ENCODE peak calls at places on chromosomes 7 and 10, in ten cellular contexts. U is Ammon's horn; F is endothelial cell; X is CD8-positive, alpha-beta memory T cell; P is cardiac muscle cell; E is thoracic aorta; Q is adipocyte; Z is stimulated activated naive CD8-positive, alpha-beta T cell treated with anti-CD3 and anti-CD28 coated beads, Interleukin-15, Interleukin-2, amounts not matched to agents 100 U/mL and 50 U/mL, for 24 hours; N is activated CD4-positive, alpha-beta T cell treated with anti-CD3 and anti-CD28 coated beads for 48 hours; S is HFF-Myc. A is an unnamed sample.
A peak's percentile ranks its signal among the peaks of the same experiment; 100 is the strongest.

GRCh38 chr7:74253331-74253730 is 868 bp downstream of the RFC2 start:
- DNase-seq in U (no peak), F (no peak), X (no peak), P (no peak), E (no peak), Q (no peak), Z (no peak), N (no peak), S (no peak), A (no peak)

GRCh38 chr10:66291133-66291532 is 634.7 kb upstream of the LRRTM3 start:
- DNase-seq in U (no peak), F (no peak), X (no peak), P (no peak), E (no peak), Q (no peak), Z (no peak), N (no peak), S (no peak), A (no peak)

GRCh38 chr10:96271017-96271815 is at the start of gene BLNK:
- DNase-seq in U (peak; percentile 70), F (no peak), X (no peak), P (peak; percentile 13), E (peak; percentile 62), Q (peak; percentile 70), Z (no peak), N (no peak), S (no peak), A (no peak)

GRCh38 chr7:36286241-36286640 is 103.4 kb upstream of the ANLN start:
- DNase-seq in U (no peak), F (no peak), X (peak; percentile 83), P (no peak), E (no peak), Q (no peak), Z (peak; percentile 53), N (peak; percentile 54), S (no peak), A (no peak)

GRCh38 chr7:143245123-143245522 is 18.1 kb upstream of the GSTK1 start:
- DNase-seq in U (no peak), F (no peak), X (no peak), P (peak; percentile 18), E (no peak), Q (peak; percentile 45), Z (no peak), N (no peak), S (no peak), A (no peak)

GRCh38 chr7:157470017-157470322 is 133.2 kb downstream of the DNAJB6 start:
- DNase-seq in U (no peak), F (no peak), X (no peak), P (no peak), E (no peak), Q (no peak), Z (no peak), N (no peak), S (no peak), A (no peak)

GRCh38 chr7:44633254-44634186 is 27.1 kb downstream of the OGDH start:
- DNase-seq in U (peak; percentile 52), F (no peak), X (peak; percentile 84), P (peak; percentile 97), E (no peak), Q (peak; percentile 90), Z (peak; percentile 57), N (peak; percentile 68), S (peak; percentile 80), A (no peak)

GRCh38 chr10:77513783-77514331 is 123.8 kb downstream of the KCNMA1 start:
- DNase-seq in U (peak; percentile 79), F (no peak), X (no peak), P (peak; percentile 70), E (peak; percentile 69), Q (peak; percentile 90), Z (no peak), N (no peak), S (no peak), A (peak; percentile 19)

GRCh38 chr7:50210706-50211115 is 93.8 kb upstream of the IKZF1 start:
- DNase-seq in U (no peak), F (no peak), X (no peak), P (no peak), E (no peak), Q (no peak), Z (no peak), N (peak; percentile 46), S (no peak), A (no peak)

GRCh38 chr10:60901561-60902235 is 42.3 kb downstream of the RHOBTB1 start:
- DNase-seq in U (peak; percentile 55), F (no peak), X (no peak), P (no peak), E (no peak), Q (no peak), Z (no peak), N (no peak), S (no peak), A (no peak)

GRCh38 chr7:5396542-5396941 is 27.1 kb downstream of the TNRC18 start:
- DNase-seq in U (peak; percentile 52), F (no peak), X (peak; percentile 80), P (peak; percentile 23), E (no peak), Q (no peak), Z (peak; percentile 67), N (peak; percentile 67), S (no peak), A (no peak)

GRCh38 chr7:125563964-125564529 is 634.4 kb upstream of the POT1 start:
- DNase-seq in U (no peak), F (no peak), X (no peak), P (no peak), E (no peak), Q (no peak), Z (no peak), N (no peak), S (no peak), A (no peak)